ENCODE peak calls at places on chromosomes 13 and 19, in four cellular contexts. Z is HCEC 1CT, M is anterior cingulate cortex, J is NAMALWA. R is an unnamed sample.

GRCh38 chr19:49677232-49677881 is at the start of gene PRMT1:
- DNase-seq in Z (no peak), M (peak), J (peak), R (peak)

GRCh38 chr13:41995946-41996345 is 35.0 kb upstream of the VWA8 start:
- DNase-seq in Z (no peak), M (no peak), J (no peak), R (no peak)

GRCh38 chr19:33032218-33032781 is 32.4 kb downstream of the RHPN2 start:
- DNase-seq in Z (no peak), M (no peak), J (no peak), R (no peak)

GRCh38 chr19:46303702-46304397 is 7.0 kb downstream of the HIF3A start:
- DNase-seq in Z (peak), M (peak), J (peak), R (no peak)

GRCh38 chr19:15381429-15381828 is 1.8 kb upstream of the AKAP8 start:
- DNase-seq in Z (no peak), M (no peak), J (no peak), R (no peak)

GRCh38 chr19:41297628-41298326 is 12.2 kb upstream of the CCDC97 start:
- DNase-seq in Z (no peak), M (no peak), J (peak), R (no peak)

GRCh38 chr13:109241160-109241559 is 545.2 kb downstream of the IRS2 start:
- DNase-seq in Z (no peak), M (no peak), J (no peak), R (no peak)

GRCh38 chr19:14443632-14444216 is 10.6 kb downstream of the PKN1 start:
- DNase-seq in Z (no peak), M (no peak), J (no peak), R (no peak)

GRCh38 chr19:12331211-12331941 is 2.1 kb downstream of the ZNF563 start:
- DNase-seq in Z (no peak), M (no peak), J (no peak), R (peak)

GRCh38 chr19:40567040-40567749 is 9.5 kb upstream of the SHKBP1 start:
- DNase-seq in Z (no peak), M (no peak), J (no peak), R (no peak)

GRCh38 chr13:42973581-42973980 is 18.5 kb downstream of the EPSTI1 start:
- DNase-seq in Z (no peak), M (no peak), J (no peak), R (no peak)

GRCh38 chr13:36862722-36863121 is 43.7 kb downstream of the RFXAP start:
- DNase-seq in Z (no peak), M (no peak), J (no peak), R (no peak)

GRCh38 chr19:1206733-1207301 is 1.2 kb downstream of the STK11 start:
- DNase-seq in Z (no peak), M (no peak), J (peak), R (peak)

GRCh38 chr19:18675779-18676178 is 7.7 kb upstream of the CRTC1 start:
- DNase-seq in Z (peak), M (no peak), J (peak), R (peak)

GRCh38 chr19:29806098-29806866 is 5.5 kb upstream of the CCNE1 start:
- DNase-seq in Z (no peak), M (no peak), J (no peak), R (no peak)

R was measured in activated naive CD4-positive, alpha-beta T cell treated with anti-CD3 and anti-CD28 coated beads, Interleukin-2, amount 50 U/mL, for 16 hours.